ENCODE peak calls at places on chromosome X, in four cellular contexts. A is BE2C, L is ascending aorta, Y is neuronal stem cell. G is an unnamed sample.

GRCh38 chrX:41472231-41472815 is 25.2 kb downstream of the NYX start:
- DNase-seq in A (no peak), L (no peak), Y (no peak), G (no peak)

GRCh38 chrX:144946696-144947095 is 300.6 kb upstream of the SPANXN1 start:
- DNase-seq in A (no peak), L (no peak), Y (no peak), G (no peak)

GRCh38 chrX:12548746-12549145 is 242.5 kb upstream of the PRPS2 start:
- DNase-seq in A (no peak), L (no peak), Y (peak), G (no peak)

GRCh38 chrX:152824841-152825374 is 5.6 kb downstream of the CETN2 start:
- DNase-seq in A (no peak), L (no peak), Y (no peak), G (no peak)

GRCh38 chrX:85905851-85906250 is 141.5 kb downstream of the CHM start:
- DNase-seq in A (no peak), L (no peak), Y (no peak), G (no peak)

GRCh38 chrX:41025926-41026325 is 59.3 kb upstream of the USP9X start:
- DNase-seq in A (no peak), L (no peak), Y (no peak), G (no peak)

GRCh38 chrX:45632506-45632905 is 431.8 kb upstream of the DIPK2B start:
- DNase-seq in A (no peak), L (no peak), Y (no peak), G (no peak)

GRCh38 chrX:150506486-150506885 is 61.9 kb upstream of the MTM1 start:
- DNase-seq in A (no peak), L (no peak), Y (no peak), G (no peak)

GRCh38 chrX:55056820-55057690 is 17.8 kb upstream of the PAGE2B start:
- DNase-seq in A (no peak), L (no peak), Y (no peak), G (no peak)

GRCh38 chrX:31653395-31653794 is 581.6 kb upstream of the FTHL17 start:
- DNase-seq in A (no peak), L (no peak), Y (no peak), G (no peak)

GRCh38 chrX:131830400-131831184 is 192.5 kb upstream of the STK26 start:
- DNase-seq in A (peak), L (peak), Y (peak), G (no peak)

GRCh38 chrX:118373538-118373937 is 27.6 kb downstream of the WDR44 start:
- DNase-seq in A (no peak), L (no peak), Y (no peak), G (no peak)

GRCh38 chrX:119685225-119686066 is 7.5 kb downstream of the SEPTIN6 start:
- DNase-seq in A (no peak), L (peak), Y (no peak), G (no peak)

GRCh38 chrX:48071064-48071985 is at the start of gene ZNF630:
- DNase-seq in A (peak), L (peak), Y (peak), G (no peak)

GRCh38 chrX:150548251-150548650 is 20.2 kb upstream of the MTM1 start:
- DNase-seq in A (no peak), L (no peak), Y (no peak), G (no peak)

GRCh38 chrX:42220722-42221121 is 297.4 kb upstream of the CASK start:
- DNase-seq in A (no peak), L (no peak), Y (no peak), G (no peak)

GRCh38 chrX:30215357-30215843 is at the start of gene MAGEB2:
- DNase-seq in A (peak), L (no peak), Y (no peak), G (no peak)

GRCh38 chrX:137423241-137423640 is 142.7 kb upstream of the ZIC3 start:
- DNase-seq in A (no peak), L (no peak), Y (no peak), G (no peak)
- H3K4me3 ChIP-seq in A (no peak), L (no peak), Y (no peak), G (no peak)

GRCh38 chrX:3351287-3351686 is 4.8 kb upstream of the MXRA5 start:
- DNase-seq in A (no peak), L (no peak), Y (no peak), G (peak)

GRCh38 chrX:3346436-3347329 is at the start of gene MXRA5:
- DNase-seq in A (no peak), L (no peak), Y (peak), G (no peak)

GRCh38 chrX:3348191-3348590 is 1.7 kb upstream of the MXRA5 start:
- DNase-seq in A (no peak), L (no peak), Y (no peak), G (no peak)

DNA sequence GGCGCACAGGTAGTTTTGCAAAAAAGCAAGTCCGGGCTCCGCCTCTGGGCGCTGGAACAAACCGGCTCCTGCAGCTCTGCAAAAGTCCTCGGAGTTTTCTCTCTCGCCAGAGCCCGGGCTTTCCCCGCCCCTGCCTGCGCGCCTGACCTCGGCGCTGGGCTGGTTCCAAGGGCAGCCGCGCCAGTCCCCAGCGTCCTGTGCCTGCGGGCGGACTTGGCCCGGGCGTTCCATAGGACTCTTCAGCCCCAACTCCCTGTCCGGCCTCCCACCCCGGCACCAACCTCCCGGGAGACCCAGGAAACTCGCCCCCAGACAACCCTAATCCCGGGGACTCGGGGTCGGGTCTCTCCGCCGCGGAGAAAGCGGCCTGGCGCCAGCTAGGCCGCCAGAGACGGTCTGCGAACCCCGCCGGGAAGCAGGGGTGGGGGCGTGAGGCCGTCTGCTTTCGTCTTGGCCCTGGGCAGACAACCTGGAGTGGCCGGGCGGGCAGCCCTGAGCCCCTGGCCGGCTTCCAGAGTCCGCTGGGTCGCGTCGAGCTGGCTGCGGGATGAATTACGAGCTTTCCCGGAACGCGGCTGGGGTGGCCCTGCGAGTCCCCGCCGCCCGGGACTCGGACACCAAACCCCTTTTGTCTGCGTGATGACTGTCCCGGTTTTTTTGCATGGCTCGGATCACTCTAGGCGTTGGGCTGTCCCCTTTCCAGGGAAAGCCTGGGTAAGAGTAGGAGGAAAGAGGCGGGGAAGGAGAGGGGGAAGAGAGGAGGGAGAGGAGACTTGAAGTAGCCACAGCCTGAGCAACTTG is 971 bp downstream of the MXRA5 start:
- DNase-seq in A (no peak), L (no peak), Y (peak), G (no peak)
- H3K4me3 ChIP-seq in A (no peak), L (peak), Y (peak), G (no peak)

GRCh38 chrX:74925210-74926088 is at the start of gene NEXMIF:
- DNase-seq in A (no peak), L (no peak), Y (peak), G (no peak)
- H3K4me3 ChIP-seq in A (peak), L (peak), Y (peak), G (peak)

GRCh38 chrX:78327370-78328048 is at the start of gene CYSLTR1:
- DNase-seq in A (no peak), L (no peak), Y (no peak), G (no peak)
- H3K4me3 ChIP-seq in A (no peak), L (no peak), Y (no peak), G (no peak)

G was measured in SK-N-MC.